ENCODE peak calls at places on chromosomes 7 and 10, in six cellular contexts. Z, W, E, B, N and K are unnamed samples.

GRCh38 chr7:124996778-124997177 is 67.2 kb upstream of the POT1 start:
- DNase-seq in Z (peak), W (no peak), E (no peak), B (no peak), N (peak), K (no peak)

GRCh38 chr7:4745971-4746919 is 29.2 kb upstream of the AP5Z1 start:
- DNase-seq in Z (peak), W (no peak), E (no peak), B (no peak), N (no peak), K (peak)

GRCh38 chr7:129948877-129949291 is 3.9 kb downstream of the UBE2H start:
- DNase-seq in Z (peak), W (peak), E (peak), B (peak), N (peak), K (peak)

GRCh38 chr10:108132303-108132702 is 967.8 kb upstream of the SORCS1 start:
- DNase-seq in Z (no peak), W (no peak), E (no peak), B (no peak), N (no peak), K (no peak)

GRCh38 chr10:49568235-49568634 is 29.3 kb upstream of the ERCC6 start:
- DNase-seq in Z (no peak), W (peak), E (no peak), B (no peak), N (no peak), K (no peak)

GRCh38 chr10:121926669-121927360 is 1.0 kb downstream of the ATE1 start:
- DNase-seq in Z (peak), W (no peak), E (no peak), B (no peak), N (no peak), K (no peak)

GRCh38 chr7:47446871-47447466 is 134.9 kb downstream of the TNS3 start:
- DNase-seq in Z (no peak), W (no peak), E (no peak), B (peak), N (no peak), K (no peak)

GRCh38 chr10:125344573-125345121 is 184.3 kb upstream of the CTBP2 start:
- DNase-seq in Z (peak), W (no peak), E (no peak), B (no peak), N (no peak), K (no peak)

GRCh38 chr10:31929986-31930675 is 1.5 kb upstream of the ARHGAP12 start:
- DNase-seq in Z (peak), W (no peak), E (no peak), B (no peak), N (no peak), K (no peak)

GRCh38 chr10:80463868-80464267 is 9.8 kb downstream of the TSPAN14 start:
- DNase-seq in Z (no peak), W (no peak), E (no peak), B (peak), N (no peak), K (no peak)

GRCh38 chr7:139752148-139752547 is 25.6 kb downstream of the HIPK2 start:
- DNase-seq in Z (no peak), W (no peak), E (no peak), B (no peak), N (no peak), K (no peak)

GRCh38 chr7:30436046-30436445 is 42.5 kb downstream of the NOD1 start:
- DNase-seq in Z (no peak), W (no peak), E (no peak), B (no peak), N (no peak), K (no peak)

GRCh38 chr7:4744391-4745264 is 30.8 kb upstream of the AP5Z1 start:
- DNase-seq in Z (peak), W (peak), E (peak), B (peak), N (peak), K (peak)

GRCh38 chr10:103013398-103013797 is 95.3 kb downstream of the CNNM2 start:
- DNase-seq in Z (no peak), W (no peak), E (no peak), B (no peak), N (peak), K (no peak)

GRCh38 chr7:130838738-130839137 is 104.7 kb upstream of the KLF14 start:
- DNase-seq in Z (no peak), W (peak), E (peak), B (no peak), N (no peak), K (no peak)